ENCODE peak calls at places on chromosomes 2 and 18, in four cellular contexts. N, K, X and S are unnamed samples.

GRCh38 chr18:44637210-44638051 is 43.3 kb upstream of the SETBP1 start:
- DNase-seq in N (no peak), K (no peak), X (no peak), S (peak)

GRCh38 chr2:231321556-231322334 is 73.8 kb upstream of the B3GNT7 start:
- DNase-seq in N (no peak), K (peak), X (peak), S (no peak)

GRCh38 chr2:180722551-180723239 is 257.7 kb upstream of the UBE2E3 start:
- DNase-seq in N (no peak), K (no peak), X (no peak), S (peak)

GRCh38 chr2:140164449-140164848 is 1384.3 kb upstream of the NXPH2 start:
- DNase-seq in N (no peak), K (no peak), X (no peak), S (no peak)

GRCh38 chr2:43427032-43427424 is 168.8 kb downstream of the THADA start:
- DNase-seq in N (no peak), K (no peak), X (no peak), S (no peak)

GRCh38 chr2:183242937-183243336 is 118.7 kb downstream of the NUP35 start:
- DNase-seq in N (no peak), K (no peak), X (no peak), S (peak)

GRCh38 chr18:47417807-47418206 is 166.3 kb upstream of the SKOR2 start:
- DNase-seq in N (no peak), K (no peak), X (no peak), S (no peak)

GRCh38 chr2:207226243-207226642 is 60.5 kb upstream of the KLF7 start:
- DNase-seq in N (no peak), K (no peak), X (no peak), S (no peak)

GRCh38 chr2:20217041-20217970 is 7.6 kb downstream of the SDC1 start:
- DNase-seq in N (no peak), K (no peak), X (no peak), S (peak)

GRCh38 chr2:27032495-27033252 is at the start of gene TMEM214:
- DNase-seq in N (peak), K (peak), X (peak), S (peak)

GRCh38 chr2:68745006-68745405 is 10.4 kb downstream of the ARHGAP25 start:
- DNase-seq in N (no peak), K (no peak), X (no peak), S (no peak)

GRCh38 chr2:111659361-111660281 is 224.4 kb downstream of the ANAPC1 start:
- DNase-seq in N (no peak), K (no peak), X (no peak), S (peak)

GRCh38 chr18:5463390-5463789 is 80.4 kb downstream of the EPB41L3 start:
- DNase-seq in N (no peak), K (no peak), X (no peak), S (peak)

GRCh38 chr2:112869258-112869842 is 32.8 kb upstream of the IL1B start:
- DNase-seq in N (no peak), K (no peak), X (no peak), S (peak)

GRCh38 chr2:42962521-42962953 is 170.2 kb upstream of the HAAO start:
- DNase-seq in N (no peak), K (no peak), X (no peak), S (no peak)

GRCh38 chr2:176291768-176292393 is 22.6 kb downstream of the MTX2 start:
- DNase-seq in N (no peak), K (no peak), X (no peak), S (no peak)

GRCh38 chr2:154608438-154608837 is 90.1 kb upstream of the KCNJ3 start:
- DNase-seq in N (no peak), K (no peak), X (no peak), S (no peak)

GRCh38 chr2:126634273-126634861 is 21.6 kb upstream of the GYPC start:
- DNase-seq in N (no peak), K (no peak), X (no peak), S (peak)

GRCh38 chr2:217775920-217776503 is 226.8 kb downstream of the TNS1 start:
- DNase-seq in N (no peak), K (no peak), X (no peak), S (no peak)

GRCh38 chr2:176122633-176123482 is at the start of gene HOXD9:
- DNase-seq in N (no peak), K (no peak), X (no peak), S (peak)

GRCh38 chr2:98460573-98461560 is 16.2 kb downstream of the INPP4A start:
- DNase-seq in N (peak), K (no peak), X (peak), S (no peak)

GRCh38 chr2:135227386-135227785 is 175.3 kb downstream of the RAB3GAP1 start:
- DNase-seq in N (no peak), K (no peak), X (no peak), S (no peak)

GRCh38 chr2:109591236-109591635 is 22.5 kb downstream of the SEPTIN10 start:
- DNase-seq in N (no peak), K (no peak), X (no peak), S (no peak)

GRCh38 chr2:41791523-41791922 is 256.3 kb upstream of the PKDCC start:
- DNase-seq in N (no peak), K (no peak), X (no peak), S (peak)